ENCODE peak calls at places on chromosome 22, in four cellular contexts. H, X, W and Z are unnamed samples. For H3K36me3, the result is how much of the 10 kb centered on the place peaks cover.

GRCh38 chr22:43409046-43409445 is 2.8 kb upstream of the MPPED1 start:
- DNase-seq in H (no peak), X (no peak), W (no peak), Z (no peak)

GRCh38 chr22:50610041-50610451 is 9.5 kb downstream of the MAPK8IP2 start:
- DNase-seq in H (peak), X (no peak), W (no peak), Z (no peak)

GRCh38 chr22:30390974-30391691 is 3.9 kb upstream of the RNF215 start:
- DNase-seq in H (peak), X (peak), W (peak), Z (peak)

GRCh38 chr22:17171016-17171312 is 11.9 kb upstream of the HDHD5 start:
- DNase-seq in H (no peak), X (no peak), W (no peak), Z (no peak)

GRCh38 chr22:37210041-37210803 is 2.1 kb downstream of the SSTR3 start:
- DNase-seq in H (no peak), X (no peak), W (no peak), Z (no peak)

GRCh38 chr22:35043251-35043931 is 22.6 kb upstream of the ISX start:
- DNase-seq in H (peak), X (no peak), W (no peak), Z (no peak)

GRCh38 chr22:19448076-19448607 is 631 bp upstream of the C22orf39 start:
- DNase-seq in H (peak), X (no peak), W (no peak), Z (peak)

GRCh38 chr22:49712195-49712791 is 115.4 kb downstream of the BRD1 start:
- DNase-seq in H (peak), X (no peak), W (peak), Z (no peak)

GRCh38 chr22:38733329-38734202 is 22.2 kb downstream of the SUN2 start:
- DNase-seq in H (peak), X (no peak), W (peak), Z (peak)

GRCh38 chr22:25027052-25027525 is 74.6 kb downstream of the KIAA1671 start:
- DNase-seq in H (no peak), X (no peak), W (no peak), Z (no peak)

GRCh38 chr22:40436460-40437431 is 66.4 kb downstream of the SGSM3 start:
- DNase-seq in H (peak), X (peak), W (no peak), Z (peak)

GRCh38 chr22:19109198-19110063 is 12.8 kb downstream of the DGCR2 start:
- DNase-seq in H (peak), X (peak), W (no peak), Z (peak)

GRCh38 chr22:32331236-32331917 is 26.3 kb upstream of the RFPL3 start:
- DNase-seq in H (no peak), X (no peak), W (peak), Z (no peak)

GRCh38 chr22:37316875-37317371 is 34.6 kb downstream of the CYTH4 start:
- DNase-seq in H (peak), X (no peak), W (peak), Z (peak)

GRCh38 chr22:49574205-49574604 is 253.5 kb downstream of the BRD1 start:
- DNase-seq in H (no peak), X (no peak), W (no peak), Z (no peak)

GRCh38 chr22:44363214-44363979 is 50.6 kb upstream of the SHISAL1 start:
- DNase-seq in H (no peak), X (no peak), W (no peak), Z (peak)

GRCh38 chr22:17786435-17787158 is 12.3 kb upstream of the BID start:
- DNase-seq in H (peak), X (no peak), W (no peak), Z (no peak)

GRCh38 chr22:24805790-24806662 is at the start of gene SGSM1:
- DNase-seq in H (peak), X (no peak), W (peak), Z (peak)

GRCh38 chr22:44366372-44367310 is 53.9 kb upstream of the SHISAL1 start:
- DNase-seq in H (no peak), X (no peak), W (no peak), Z (peak)

GRCh38 chr22:42459273-42460040 is 27.3 kb upstream of the NFAM1 start:
- DNase-seq in H (peak), X (no peak), W (no peak), Z (no peak)

GRCh38 chr22:40671796-40672360 is 7.4 kb upstream of the MCHR1 start:
- DNase-seq in H (no peak), X (no peak), W (no peak), Z (no peak)

GRCh38 chr22:17954860-17955587 is 69.3 kb downstream of the MICAL3 start:
- DNase-seq in H (no peak), X (no peak), W (no peak), Z (no peak)

GRCh38 chr22:39220897-39221850 is 23.6 kb downstream of the PDGFB start:
- DNase-seq in H (no peak), X (no peak), W (no peak), Z (peak)

GRCh38 chr22:24807284-24807950 is 1.4 kb downstream of the SGSM1 start:
- DNase-seq in H (no peak), X (no peak), W (no peak), Z (no peak)

GRCh38 chr22:19700790-19701419 is 13.4 kb upstream of the SEPTIN5 start:
- DNase-seq in H (no peak), X (no peak), W (no peak), Z (no peak)

GRCh38 chr22:35023692-35024363 is 42.1 kb upstream of the ISX start:
- DNase-seq in H (peak), X (no peak), W (peak), Z (no peak)

GRCh38 chr22:37179126-37179470 is 8.9 kb downstream of the C1QTNF6 start:
- DNase-seq in H (no peak), X (no peak), W (no peak), Z (no peak)

GRCh38 chr22:22930571-22931556 is 43.2 kb downstream of the IGLL5 start:
- DNase-seq in H (peak), X (no peak), W (no peak), Z (no peak)

GRCh38 chr22:42277232-42277753 is 6.8 kb upstream of the TCF20 start:
- DNase-seq in H (no peak), X (no peak), W (no peak), Z (no peak)

GRCh38 chr22:41565403-41566054 is 4.7 kb downstream of the CSDC2 start:
- DNase-seq in H (peak), X (no peak), W (no peak), Z (peak)

GRCh38 chr22:38758276-38758945 is 2.6 kb upstream of the SUN2 start:
- DNase-seq in H (no peak), X (no peak), W (no peak), Z (no peak)

GRCh38 chr22:44569516-44569915 is 71.5 kb upstream of the RTL6 start:
- DNase-seq in H (no peak), X (no peak), W (no peak), Z (no peak)

DNA sequence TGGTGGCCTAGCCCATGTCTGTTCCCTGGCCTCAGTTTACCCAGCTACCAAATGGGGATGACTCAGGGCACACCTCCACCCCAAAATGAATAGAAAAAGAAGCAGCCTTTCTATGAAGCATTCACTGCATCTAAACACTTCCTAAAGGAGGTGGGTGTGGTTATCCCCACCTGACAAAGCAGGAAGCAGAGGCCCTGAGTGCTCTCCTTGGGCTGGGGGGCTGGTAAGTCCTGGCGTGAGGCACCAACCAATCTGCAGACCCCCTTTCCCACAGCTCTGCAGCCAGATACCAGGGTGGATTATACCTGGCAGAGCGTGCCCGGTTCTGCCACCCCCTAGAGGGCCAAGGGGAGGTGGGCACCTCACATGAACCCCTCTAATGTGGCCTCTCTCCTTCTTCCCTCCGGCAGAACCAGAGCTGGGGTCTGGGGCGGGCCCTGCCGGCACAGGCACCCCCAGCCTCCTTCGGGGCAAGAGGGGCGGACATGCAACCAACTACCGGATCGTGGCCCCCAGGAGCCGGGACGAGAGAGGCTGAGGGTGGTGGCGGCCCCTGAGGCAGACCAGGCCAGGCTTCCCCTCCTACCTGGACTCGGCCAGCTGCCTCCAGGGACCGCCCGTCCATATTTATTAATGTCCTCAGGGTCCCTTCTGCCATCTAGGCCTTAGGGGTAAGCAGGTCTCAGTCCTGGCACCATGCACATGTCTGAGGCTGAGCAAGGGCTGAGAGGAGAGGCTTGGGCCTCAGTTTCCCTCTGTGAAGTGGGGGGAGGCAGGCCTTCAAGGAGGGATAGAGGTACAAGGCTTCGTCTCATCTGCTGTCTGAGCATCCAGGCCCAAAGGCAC is 9.2 kb downstream of the RHBDD3 start:
- DNase-seq in H (no peak), X (no peak), W (no peak), Z (no peak)
- TF ChIP-seq CHD1 in H (no peak), X (no peak), W (no peak), Z (no peak)

GRCh38 chr22:21731503-21731902 is 4.1 kb downstream of the YPEL1 start:
- DNase-seq in H (peak), X (no peak), W (no peak), Z (no peak)

GRCh38 chr22:21735198-21736083 is at the start of gene YPEL1:
- DNase-seq in H (peak), X (peak), W (peak), Z (peak)

GRCh38 chr22:21736084-21736642 is 569 bp upstream of the YPEL1 start:
- DNase-seq in H (no peak), X (no peak), W (no peak), Z (no peak)

GRCh38 chr22:21736948-21737347 is 1.4 kb upstream of the YPEL1 start:
- DNase-seq in H (no peak), X (no peak), W (no peak), Z (no peak)

DNA sequence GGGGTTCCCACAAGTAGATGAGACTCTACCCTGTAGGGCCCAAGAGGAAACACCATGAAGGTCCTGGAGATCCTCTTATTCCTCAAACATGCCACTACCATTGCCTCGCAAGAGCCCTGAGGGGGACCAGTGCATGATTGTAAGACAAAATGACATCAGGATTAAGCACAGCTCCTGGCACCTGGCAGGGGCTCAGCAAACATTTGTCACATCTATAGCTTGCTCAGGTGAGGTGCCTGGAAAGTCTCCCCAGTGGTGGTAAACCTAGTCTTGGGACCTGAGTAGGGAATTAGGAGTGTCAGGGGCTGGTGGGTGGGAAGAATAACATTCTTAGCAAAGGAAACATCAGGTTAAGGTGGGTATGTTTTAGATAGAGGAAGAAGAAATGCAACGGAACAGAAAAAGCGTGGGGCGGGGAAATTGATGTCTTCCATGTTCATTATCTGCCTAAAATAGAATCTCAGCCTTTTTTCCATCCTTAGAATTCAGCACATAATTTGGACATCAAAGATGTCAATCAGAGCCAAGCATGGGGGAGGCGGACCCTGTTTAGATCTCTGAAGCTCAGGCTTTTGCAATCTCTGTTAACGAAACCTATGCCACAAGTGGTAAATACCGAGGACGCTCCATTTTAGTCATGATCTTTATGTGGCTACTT is 925 bp downstream of the YPEL1 start:
- DNase-seq in H (peak), X (no peak), W (no peak), Z (no peak)
- H3K36me3 ChIP-seq in H (under half), X (under half), W (under half), Z (under half)

GRCh38 chr22:46654927-46655595 is 34.9 kb downstream of the GRAMD4 start:
- DNase-seq in H (no peak), X (no peak), W (no peak), Z (no peak)
- TF ChIP-seq CHD1 in H (no peak), X (no peak), W (no peak), Z (no peak)

GRCh38 chr22:26781062-26781461 is 123.7 kb downstream of the MIAT start:
- DNase-seq in H (no peak), X (no peak), W (no peak), Z (no peak)
- H3K36me3 ChIP-seq in H (under half), X (under half), W (under half), Z (under half)

GRCh38 chr22:46897246-46897623 is 134.8 kb downstream of the TBC1D22A start:
- DNase-seq in H (no peak), X (no peak), W (no peak), Z (no peak)
- TF ChIP-seq CHD1 in H (no peak), X (no peak), W (no peak), Z (no peak)